ENCODE peak calls at places on chromosomes 4 and X, in four cellular contexts. A, C, N and Q are unnamed samples.

GRCh38 chr4:34046580-34046979 is 2197.7 kb downstream of the ARAP2 start:
- DNase-seq in A (no peak), C (no peak), N (no peak), Q (no peak)

GRCh38 chrX:103124284-103124683 is 31.3 kb upstream of the NXF3 start:
- DNase-seq in A (no peak), C (no peak), N (no peak), Q (no peak)

GRCh38 chrX:129772796-129773431 is 6.8 kb upstream of the SASH3 start:
- DNase-seq in A (no peak), C (no peak), N (peak; percentile 59), Q (peak; percentile 97)

GRCh38 chr4:37865450-37865849 is 25.4 kb upstream of the TBC1D1 start:
- DNase-seq in A (no peak), C (no peak), N (no peak), Q (no peak)

GRCh38 chr4:104494822-104495559 is at the start of gene CXXC4:
- DNase-seq in A (no peak), C (no peak), N (no peak), Q (no peak)

GRCh38 chr4:15882675-15883086 is 55.9 kb downstream of the FGFBP1 start:
- DNase-seq in A (peak; percentile 5), C (peak; percentile 5), N (no peak), Q (peak; percentile 55)

GRCh38 chr4:56653461-56654237 is 27.4 kb downstream of the HOPX start:
- DNase-seq in A (no peak), C (no peak), N (no peak), Q (no peak)

GRCh38 chr4:21991050-21991449 is 42.5 kb upstream of the KCNIP4 start:
- DNase-seq in A (no peak), C (no peak), N (no peak), Q (no peak)

GRCh38 chr4:81164623-81165416 is 50.2 kb downstream of the PRKG2 start:
- DNase-seq in A (no peak), C (no peak), N (no peak), Q (no peak)

GRCh38 chr4:29966386-29966785 is 753.8 kb upstream of the PCDH7 start:
- DNase-seq in A (no peak), C (no peak), N (no peak), Q (no peak)

GRCh38 chr4:17809667-17810066 is 890 bp downstream of the DCAF16 start:
- DNase-seq in A (no peak), C (no peak), N (no peak), Q (no peak)

GRCh38 chr4:66567551-66567950 is 897.3 kb upstream of the EPHA5 start:
- DNase-seq in A (no peak), C (no peak), N (no peak), Q (no peak)

GRCh38 chr4:158035662-158036195 is 137.1 kb downstream of the GASK1B start:
- DNase-seq in A (no peak), C (no peak), N (no peak), Q (no peak)

GRCh38 chrX:74537011-74537390 is 77.4 kb downstream of the RLIM start:
- DNase-seq in A (no peak), C (no peak), N (no peak), Q (no peak)